ENCODE peak calls at places on chromosomes 6 and 20, in ten cellular contexts. X is left cardiac atrium; J is WERI-Rb-1; B is T-helper 2 cell; G is effector CD4-positive, alpha-beta T cell; C is fibroblast of pulmonary artery; H is GM23338; Q is PC-9; E is HFF-Myc; K is WTC11. D is an unnamed sample.

GRCh38 chr6:166435574-166435973 is 52.8 kb upstream of the MPC1 start:
- DNase-seq in Q (no peak), H (no peak), B (no peak), G (no peak), K (no peak), C (no peak), E (no peak), J (no peak), X (peak), D (peak)

GRCh38 chr6:129812145-129812777 is 48.9 kb downstream of the TMEM244 start:
- DNase-seq in E (no peak), H (no peak), X (no peak), C (peak), K (no peak), Q (no peak), G (no peak), B (no peak), J (no peak), D (no peak)

GRCh38 chr6:50902260-50902659 is 83.6 kb downstream of the TFAP2B start:
- DNase-seq in K (no peak), C (no peak), E (no peak), J (no peak), Q (no peak), G (no peak), X (no peak), H (no peak), B (no peak), D (no peak)

GRCh38 chr20:46699651-46700359 is 9.6 kb upstream of the SLC2A10 start:
- DNase-seq in B (no peak), J (peak), G (no peak), K (peak), E (no peak), H (peak), Q (peak), C (peak), X (no peak), D (no peak)

GRCh38 chr6:73062837-73063236 is 162.5 kb downstream of the KHDC1L start:
- DNase-seq in Q (no peak), G (no peak), H (no peak), J (no peak), B (no peak), C (peak), K (no peak), X (no peak), E (peak), D (no peak)

GRCh38 chr20:59014680-59015389 is 4.4 kb upstream of the TUBB1 start:
- DNase-seq in K (no peak), E (no peak), G (no peak), Q (peak), X (no peak), B (no peak), H (no peak), J (no peak), C (no peak), D (no peak)

GRCh38 chr20:46240881-46241280 is 67.4 kb downstream of the CDH22 start:
- DNase-seq in K (no peak), G (no peak), Q (no peak), H (no peak), C (no peak), J (no peak), E (no peak), X (no peak), B (no peak), D (no peak)

GRCh38 chr6:105135907-105136432 is 43.8 kb downstream of the POPDC3 start:
- DNase-seq in Q (peak), J (no peak), C (peak), E (no peak), B (no peak), H (peak), K (no peak), X (no peak), G (no peak), D (no peak)

GRCh38 chr20:15889073-15889923 is 684.0 kb downstream of the KIF16B start:
- DNase-seq in X (no peak), E (no peak), B (no peak), G (no peak), K (no peak), H (no peak), C (no peak), Q (no peak), J (no peak), D (no peak)

GRCh38 chr6:90538651-90539050 is 48.2 kb downstream of the MAP3K7 start:
- DNase-seq in C (peak), K (no peak), B (no peak), X (no peak), J (no peak), H (no peak), E (no peak), Q (no peak), G (no peak), D (no peak)

GRCh38 chr20:10673831-10674683 is at the start of gene JAG1:
- DNase-seq in X (peak), K (peak), C (peak), J (peak), E (peak), G (peak), Q (peak), B (no peak), H (peak), D (peak)

GRCh38 chr6:148874698-148875293 is 128.0 kb downstream of the UST start:
- DNase-seq in B (no peak), E (no peak), C (peak), Q (no peak), J (no peak), G (no peak), K (no peak), H (no peak), X (no peak), D (peak)

GRCh38 chr6:84457276-84457675 is 229.8 kb upstream of the CEP162 start:
- DNase-seq in B (no peak), Q (no peak), X (no peak), E (no peak), K (no peak), G (no peak), C (peak), J (no peak), H (no peak), D (no peak)

GRCh38 chr6:41636803-41637178 is 1.5 kb upstream of the MDFI start:
- DNase-seq in G (no peak), K (peak), J (no peak), X (peak), B (no peak), C (peak), Q (peak), E (no peak), H (peak), D (no peak)

GRCh38 chr6:44016131-44016870 is 111.0 kb downstream of the MRPL14 start:
- DNase-seq in H (no peak), J (no peak), E (no peak), K (no peak), B (no peak), X (no peak), C (peak), Q (no peak), G (no peak), D (no peak)

GRCh38 chr20:48667889-48668413 is 159.8 kb downstream of the PREX1 start:
- DNase-seq in G (no peak), E (no peak), K (no peak), C (peak), Q (no peak), J (no peak), B (no peak), X (no peak), H (no peak), D (no peak)

GRCh38 chr6:132354517-132355167 is 46.6 kb downstream of the MOXD1 start:
- DNase-seq in G (no peak), J (no peak), E (peak), B (no peak), C (peak), K (peak), Q (no peak), X (peak), H (peak), D (peak)

GRCh38 chr20:50193169-50193850 is 2.7 kb downstream of the CEBPB start:
- DNase-seq in X (no peak), B (no peak), H (no peak), J (no peak), E (no peak), G (no peak), Q (peak), C (peak), K (no peak), D (no peak)

GRCh38 chr6:146664871-146665270 is 66.1 kb downstream of the ADGB start:
- DNase-seq in Q (no peak), H (no peak), X (no peak), E (no peak), G (no peak), B (no peak), K (no peak), J (no peak), C (no peak), D (no peak)

GRCh38 chr20:25453035-25453810 is 45.8 kb downstream of the GINS1 start:
- DNase-seq in G (no peak), J (no peak), Q (no peak), X (no peak), B (no peak), E (peak), H (no peak), K (no peak), C (peak), D (no peak)

GRCh38 chr6:89297695-89298351 is 17.3 kb downstream of the GABRR2 start:
- DNase-seq in B (peak), Q (peak), H (no peak), G (peak), C (peak), E (peak), X (peak), K (no peak), J (peak), D (peak)

GRCh38 chr20:17565164-17565845 is 4.6 kb upstream of the DSTN start:
- DNase-seq in Q (peak), E (no peak), J (no peak), K (no peak), X (no peak), H (no peak), G (no peak), C (no peak), B (no peak), D (no peak)

GRCh38 chr6:159494633-159495023 is 198.4 kb downstream of the SOD2 start:
- DNase-seq in H (no peak), G (no peak), E (no peak), K (no peak), C (no peak), Q (no peak), J (no peak), X (no peak), B (no peak), D (no peak)

GRCh38 chr20:50788045-50788867 is 6.6 kb upstream of the BCAS4 start:
- DNase-seq in C (peak), X (no peak), K (no peak), Q (peak), J (peak), H (no peak), E (peak), B (no peak), G (no peak), D (no peak)

GRCh38 chr6:93419304-93420162 is at the start of gene EPHA7:
- DNase-seq in K (peak), E (no peak), J (peak), G (no peak), B (no peak), H (peak), C (peak), X (peak), Q (peak), D (peak)

GRCh38 chr6:161058746-161059145 is 67.2 kb downstream of the MAP3K4 start:
- DNase-seq in Q (no peak), E (no peak), K (no peak), J (no peak), B (no peak), G (no peak), C (no peak), H (no peak), X (no peak), D (no peak)

GRCh38 chr6:47207261-47207660 is 102.4 kb downstream of the TNFRSF21 start:
- DNase-seq in Q (no peak), H (no peak), K (no peak), X (no peak), J (no peak), E (no peak), B (no peak), C (no peak), G (no peak), D (no peak)

GRCh38 chr6:75326557-75327258 is 42.1 kb upstream of the TMEM30A start:
- DNase-seq in B (no peak), X (no peak), G (no peak), H (peak), K (no peak), C (peak), Q (no peak), J (no peak), E (no peak), D (no peak)

GRCh38 chr6:35299674-35300073 is 2.1 kb downstream of the DEF6 start:
- DNase-seq in E (no peak), H (no peak), B (no peak), G (no peak), C (no peak), K (no peak), J (no peak), Q (no peak), X (no peak), D (peak)

GRCh38 chr6:80767808-80768207 is 661.3 kb downstream of the BCKDHB start:
- DNase-seq in E (peak), B (no peak), J (no peak), X (peak), G (no peak), K (no peak), Q (no peak), C (peak), H (peak), D (peak)

GRCh38 chr6:168319279-168320051 is at the start of gene DACT2:
- DNase-seq in H (peak), B (no peak), Q (no peak), J (no peak), K (no peak), X (no peak), C (peak), G (no peak), E (no peak), D (no peak)

GRCh38 chr6:24858154-24858801 is 59.6 kb upstream of the ARMH2 start:
- DNase-seq in G (no peak), C (peak), X (no peak), K (no peak), E (no peak), J (no peak), Q (peak), H (no peak), B (no peak), D (no peak)

GRCh38 chr20:61643631-61644386 is 391.7 kb downstream of the CDH4 start:
- DNase-seq in K (no peak), B (no peak), Q (no peak), J (no peak), X (peak), E (no peak), G (no peak), H (no peak), C (no peak), D (peak)

GRCh38 chr6:36220211-36220610 is 23.7 kb downstream of the BRPF3 start:
- DNase-seq in K (no peak), C (no peak), X (no peak), J (no peak), E (no peak), H (no peak), B (no peak), G (no peak), Q (no peak), D (no peak)

GRCh38 chr6:43495409-43495941 is 14.7 kb downstream of the LRRC73 start:
- DNase-seq in H (no peak), E (no peak), Q (peak), K (no peak), J (no peak), X (no peak), G (no peak), B (no peak), C (no peak), D (no peak)